ENCODE peak calls at places on chromosomes 7 and 10, in four cellular contexts. A, F, L and H are unnamed samples.

GRCh38 chr10:101974091-101974799 is 81.7 kb downstream of the ARMH3 start:
- DNase-seq in A (no peak), F (no peak), L (peak), H (no peak)

GRCh38 chr7:151038951-151039849 is 9.1 kb upstream of the ASIC3 start:
- DNase-seq in A (peak), F (peak), L (no peak), H (peak)

GRCh38 chr7:155741061-155741460 is 71.2 kb downstream of the SHH start:
- DNase-seq in A (no peak), F (no peak), L (no peak), H (no peak)

GRCh38 chr10:23351914-23352313 is 7.3 kb upstream of the C10orf67 start:
- DNase-seq in A (no peak), F (no peak), L (no peak), H (peak)

GRCh38 chr7:100465702-100466311 is 1.7 kb upstream of the SPACDR start:
- DNase-seq in A (peak), F (peak), L (peak), H (peak)

GRCh38 chr7:39624202-39624807 is 933 bp downstream of the RALA start:
- DNase-seq in A (no peak), F (no peak), L (peak), H (peak)

GRCh38 chr7:39810204-39810642 is 139.8 kb upstream of the CDK13 start:
- DNase-seq in A (no peak), F (no peak), L (no peak), H (peak)

GRCh38 chr7:131197920-131198610 is 129.6 kb upstream of the MKLN1 start:
- DNase-seq in A (no peak), F (no peak), L (no peak), H (no peak)

GRCh38 chr7:1894906-1895663 is 225.0 kb downstream of the ELFN1 start:
- DNase-seq in A (peak), F (peak), L (no peak), H (no peak)

GRCh38 chr7:67878808-67879207 is 882.2 kb downstream of the TYW1 start:
- DNase-seq in A (no peak), F (no peak), L (no peak), H (no peak)

GRCh38 chr10:14904316-14904732 is 25.7 kb downstream of the SUV39H2 start:
- DNase-seq in A (no peak), F (no peak), L (peak), H (peak)

GRCh38 chr10:5090551-5090950 is 3.7 kb upstream of the AKR1C3 start:
- DNase-seq in A (no peak), F (no peak), L (no peak), H (peak)

GRCh38 chr10:15237351-15237750 is 68.9 kb upstream of the NMT2 start:
- DNase-seq in A (peak), F (no peak), L (no peak), H (peak)

GRCh38 chr7:54802841-54803240 is 43.8 kb upstream of the SEC61G start:
- DNase-seq in A (no peak), F (no peak), L (no peak), H (peak)

GRCh38 chr7:74569501-74570075 is 87.9 kb upstream of the GTF2I start:
- DNase-seq in A (no peak), F (no peak), L (no peak), H (no peak)

GRCh38 chr7:67267914-67268313 is 271.3 kb downstream of the TYW1 start:
- DNase-seq in A (no peak), F (no peak), L (peak), H (peak)

GRCh38 chr10:84613336-84614021 is 285.1 kb downstream of the CCSER2 start:
- DNase-seq in A (peak), F (no peak), L (peak), H (peak)

GRCh38 chr10:119762805-119763798 is 37.3 kb downstream of the INPP5F start:
- DNase-seq in A (no peak), F (no peak), L (peak), H (no peak)

GRCh38 chr7:2016021-2016631 is 216.6 kb downstream of the MAD1L1 start:
- DNase-seq in A (peak), F (peak), L (no peak), H (no peak)

GRCh38 chr7:44673771-44674170 is 67.3 kb downstream of the OGDH start:
- DNase-seq in A (no peak), F (no peak), L (no peak), H (no peak)

GRCh38 chr7:44247868-44248651 is 47.3 kb downstream of the YKT6 start:
- DNase-seq in A (no peak), F (no peak), L (no peak), H (no peak)

GRCh38 chr7:151735186-151735853 is 141.6 kb downstream of the PRKAG2 start:
- DNase-seq in A (no peak), F (no peak), L (no peak), H (no peak)

GRCh38 chr7:150451097-150451793 is 815 bp downstream of the GIMAP8 start:
- DNase-seq in A (peak), F (peak), L (no peak), H (no peak)

GRCh38 chr10:124164252-124164651 is 70.9 kb upstream of the CHST15 start:
- DNase-seq in A (no peak), F (no peak), L (no peak), H (no peak)

GRCh38 chr10:96415896-96416554 is 57.2 kb upstream of the OPALIN start:
- DNase-seq in A (no peak), F (no peak), L (no peak), H (no peak)

GRCh38 chr7:35723011-35723410 is 28.1 kb upstream of the HERPUD2 start:
- DNase-seq in A (no peak), F (no peak), L (no peak), H (peak)

GRCh38 chr7:22001345-22002004 is 55.8 kb upstream of the CDCA7L start:
- DNase-seq in A (no peak), F (no peak), L (peak), H (peak)

GRCh38 chr10:91409069-91409868 is 875 bp upstream of the HECTD2 start:
- DNase-seq in A (peak), F (peak), L (peak), H (peak)

GRCh38 chr10:50369931-50370330 is 118.6 kb upstream of the ASAH2 start:
- DNase-seq in A (no peak), F (no peak), L (no peak), H (peak)

GRCh38 chr7:22332481-22332880 is 24.5 kb downstream of the RAPGEF5 start:
- DNase-seq in A (no peak), F (no peak), L (no peak), H (no peak)

GRCh38 chr7:2540641-2541051 is 14.7 kb downstream of the BRAT1 start:
- DNase-seq in A (no peak), F (peak), L (no peak), H (no peak)

GRCh38 chr10:71094712-71095390 is 117.5 kb upstream of the UNC5B start:
- DNase-seq in A (no peak), F (no peak), L (no peak), H (peak)

GRCh38 chr10:112919721-112920120 is 30.3 kb upstream of the TCF7L2 start:
- DNase-seq in A (no peak), F (no peak), L (no peak), H (peak)

GRCh38 chr10:113960617-113961260 is 82.9 kb upstream of the ADRB1 start:
- DNase-seq in A (no peak), F (no peak), L (peak), H (peak)

GRCh38 chr10:16674147-16674703 is 143.0 kb downstream of the RSU1 start:
- DNase-seq in A (no peak), F (no peak), L (no peak), H (no peak)

GRCh38 chr7:92848854-92849745 is 12.7 kb upstream of the CDK6 start:
- DNase-seq in A (no peak), F (no peak), L (no peak), H (no peak)

GRCh38 chr7:130909881-130910672 is 176.1 kb upstream of the KLF14 start:
- DNase-seq in A (no peak), F (no peak), L (no peak), H (peak)

GRCh38 chr10:42952931-42953683 is 123.8 kb upstream of the RET start:
- DNase-seq in A (no peak), F (peak), L (no peak), H (no peak)

GRCh38 chr7:30463400-30464145 is 15.0 kb downstream of the NOD1 start:
- DNase-seq in A (no peak), F (no peak), L (no peak), H (no peak)
- H3K4me3 ChIP-seq in A (no peak), F (no peak), L (no peak), H (no peak)

GRCh38 chr7:146126767-146127509 is 10.3 kb downstream of the CNTNAP2 start:
- DNase-seq in A (no peak), F (no peak), L (no peak), H (no peak)

GRCh38 chr7:146136357-146136875 is 19.8 kb downstream of the CNTNAP2 start:
- DNase-seq in A (no peak), F (no peak), L (no peak), H (no peak)

GRCh38 chr7:146129997-146130396 is 13.4 kb downstream of the CNTNAP2 start:
- DNase-seq in A (no peak), F (no peak), L (no peak), H (no peak)

GRCh38 chr7:146129296-146129695 is 12.7 kb downstream of the CNTNAP2 start:
- DNase-seq in A (no peak), F (no peak), L (peak), H (no peak)

DNA sequence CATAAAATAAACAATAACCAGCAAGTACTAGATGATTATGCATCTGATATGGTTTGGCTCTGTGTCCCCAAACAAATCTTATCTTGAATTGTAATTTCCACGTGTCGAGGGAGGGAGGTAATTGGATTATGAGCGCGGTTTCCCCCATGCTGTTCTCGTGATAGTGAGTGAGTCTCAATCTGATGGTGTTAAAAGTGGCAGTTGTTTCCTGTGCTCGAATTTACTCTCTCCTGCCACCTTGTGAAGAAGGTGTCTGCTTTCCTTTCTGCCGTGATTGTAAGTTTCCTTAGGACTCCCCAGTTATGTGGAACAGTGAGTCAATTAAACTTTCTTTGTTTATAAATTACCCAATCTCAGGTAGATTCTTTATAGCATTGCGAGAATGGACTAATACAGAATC is 15.1 kb downstream of the CNTNAP2 start:
- DNase-seq in A (no peak), F (no peak), L (no peak), H (no peak)
- TF ChIP-seq CTCF in A (no peak), F (no peak), L (peak), H (no peak)

DNA sequence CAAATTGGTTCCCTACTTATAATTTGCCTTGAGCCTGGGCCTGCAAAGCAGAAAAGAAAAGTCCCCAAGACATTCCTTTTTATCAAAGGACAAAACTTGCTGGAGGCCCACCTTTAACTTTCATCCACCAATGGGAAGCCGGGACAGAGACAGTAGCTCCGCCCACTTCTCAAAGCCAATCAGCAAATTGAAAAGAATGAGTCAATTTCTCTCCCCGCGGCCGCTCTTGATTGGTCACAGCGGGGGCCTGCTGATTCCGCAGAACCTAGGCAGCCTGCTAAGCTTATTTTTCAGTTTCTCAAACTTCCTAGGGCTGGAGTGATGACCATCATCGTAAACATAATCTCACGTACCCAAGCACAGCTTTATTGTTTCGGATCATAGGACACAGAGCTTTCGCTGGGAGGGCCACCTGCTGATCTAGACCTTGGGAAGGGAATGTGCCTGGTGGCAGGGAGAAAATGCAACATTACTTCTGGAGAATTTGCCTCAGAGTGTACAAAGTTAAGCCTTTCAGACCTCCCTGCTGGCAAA is at the start of gene SLC13A4:
- DNase-seq in A (no peak), F (no peak), L (peak), H (no peak)
- H3K4me3 ChIP-seq in A (no peak), F (no peak), L (peak), H (no peak)

GRCh38 chr7:4725014-4725951 is 43.2 kb downstream of the FOXK1 start:
- DNase-seq in A (peak), F (peak), L (peak), H (peak)
- TF ChIP-seq CTCF in A (peak), F (no peak), L (no peak), H (no peak)